ENCODE peak calls at places on chromosomes 7 and 10, in ten cellular contexts. T is NCI-H748 treated with DMSO at 0.1 percent for 48 hours, R is heart left ventricle, P is left kidney, A is cerebellum, B is HL-60, W is MV-4-11, O is SW480, Y is DMS153, V is WTC11. E is an unnamed sample.

GRCh38 chr7:120829487-120829886 is 28.5 kb downstream of the TSPAN12 start:
- DNase-seq in Y (no peak), R (no peak), V (no peak), A (no peak), B (no peak), W (no peak), P (no peak), O (no peak), T (no peak), E (no peak)

GRCh38 chr10:78361031-78361430 is 327.4 kb downstream of the RPS24 start:
- DNase-seq in P (no peak), T (no peak), W (no peak), Y (no peak), R (no peak), V (no peak), O (no peak), A (no peak), B (peak; percentile 50), E (no peak)

GRCh38 chr10:19347592-19347991 is 299.0 kb downstream of the MALRD1 start:
- DNase-seq in P (peak; percentile 16), Y (no peak), A (no peak), V (no peak), B (no peak), W (no peak), T (no peak), R (no peak), O (peak; percentile 4), E (no peak)

GRCh38 chr7:90455163-90456030 is 14.0 kb upstream of the PTTG1IP2 start:
- DNase-seq in B (peak; percentile 14), V (no peak), A (peak; percentile 56), O (peak; percentile 71), Y (peak; percentile 29), W (peak; percentile 11), T (peak; percentile 65), P (peak; percentile 73), R (no peak), E (peak; percentile 41)

GRCh38 chr10:17512341-17513001 is 58.1 kb upstream of the ST8SIA6 start:
- DNase-seq in A (no peak), T (no peak), W (no peak), O (peak; percentile 27), B (no peak), V (no peak), Y (peak; percentile 0), P (peak; percentile 10), R (peak; percentile 55), E (peak; percentile 100)

GRCh38 chr10:48614481-48615383 is 9.9 kb upstream of the ARHGAP22 start:
- DNase-seq in T (no peak), W (no peak), P (no peak), O (no peak), A (no peak), Y (no peak), V (no peak), R (no peak), B (no peak), E (peak; percentile 36)

GRCh38 chr10:29795856-29796255 is 161.1 kb upstream of the SVIL start:
- DNase-seq in Y (no peak), R (no peak), O (no peak), A (no peak), B (no peak), T (no peak), W (no peak), P (no peak), V (no peak), E (peak; percentile 75)

GRCh38 chr7:38905026-38905759 is 3.8 kb downstream of the VPS41 start:
- DNase-seq in T (no peak), B (no peak), O (no peak), W (peak; percentile 55), A (no peak), Y (no peak), R (no peak), V (no peak), P (no peak), E (no peak)

GRCh38 chr10:34696423-34696822 is 118.7 kb downstream of the PARD3 start:
- DNase-seq in T (no peak), R (no peak), W (no peak), A (no peak), V (no peak), B (no peak), O (peak; percentile 61), P (no peak), Y (no peak), E (peak; percentile 80)

GRCh38 chr10:15737635-15738034 is 17.9 kb upstream of the ITGA8 start:
- DNase-seq in P (no peak), T (no peak), V (no peak), W (peak; percentile 14), B (peak; percentile 2), O (no peak), R (no peak), A (no peak), Y (no peak), E (no peak)

GRCh38 chr7:40507166-40507565 is 372.4 kb downstream of the SUGCT start:
- DNase-seq in O (no peak), Y (no peak), R (no peak), W (peak; percentile 48), A (no peak), P (no peak), T (no peak), B (peak; percentile 15), V (no peak), E (no peak)

GRCh38 chr10:72336259-72337038 is 18.3 kb downstream of the DNAJB12 start:
- DNase-seq in A (no peak), W (peak; percentile 14), R (no peak), O (no peak), T (no peak), B (peak; percentile 60), Y (no peak), V (no peak), P (no peak), E (no peak)

GRCh38 chr7:91922857-91923256 is 17.8 kb upstream of the AKAP9 start:
- DNase-seq in R (no peak), Y (no peak), V (no peak), W (no peak), T (no peak), O (no peak), B (no peak), A (no peak), P (no peak), E (no peak)

GRCh38 chr7:136136906-136137305 is 159.7 kb upstream of the MTPN start:
- DNase-seq in P (no peak), O (no peak), B (no peak), A (no peak), Y (no peak), T (no peak), V (no peak), W (no peak), R (no peak), E (no peak)

GRCh38 chr10:123323884-123324283 is 169.7 kb downstream of the BUB3 start:
- DNase-seq in R (no peak), B (no peak), A (no peak), V (no peak), Y (no peak), T (no peak), W (no peak), P (no peak), O (no peak), E (no peak)

GRCh38 chr7:149713061-149713730 is 60.2 kb downstream of the ZNF467 start:
- DNase-seq in P (no peak), B (no peak), O (no peak), T (no peak), A (no peak), Y (no peak), V (no peak), W (no peak), R (no peak), E (no peak)

GRCh38 chr10:30587522-30588031 is 42.0 kb downstream of the LYZL2 start:
- DNase-seq in P (no peak), O (no peak), T (no peak), V (peak; percentile 46), B (peak; percentile 79), Y (no peak), R (peak; percentile 43), W (peak; percentile 85), A (no peak), E (no peak)

GRCh38 chr7:138433583-138434437 is 26.2 kb upstream of the TRIM24 start:
- DNase-seq in A (no peak), B (no peak), W (no peak), T (no peak), V (no peak), Y (peak; percentile 49), P (no peak), R (no peak), O (no peak), E (no peak)

GRCh38 chr7:95476904-95477594 is 8.7 kb upstream of the ASB4 start:
- DNase-seq in O (peak; percentile 93), R (peak; percentile 36), W (peak; percentile 48), T (peak; percentile 86), Y (peak; percentile 77), B (peak; percentile 48), V (peak; percentile 58), A (peak; percentile 33), P (peak; percentile 90), E (peak; percentile 48)

GRCh38 chr10:124742418-124743187 is 1.6 kb downstream of the FAM53B start:
- DNase-seq in R (no peak), A (peak; percentile 80), V (no peak), T (peak; percentile 11), Y (peak; percentile 47), B (peak; percentile 38), O (peak; percentile 72), P (peak; percentile 84), W (peak; percentile 34), E (no peak)

GRCh38 chr10:131972474-131973071 is 9.2 kb downstream of the BNIP3 start:
- DNase-seq in A (peak; percentile 61), O (peak; percentile 46), P (peak; percentile 88), T (no peak), B (no peak), W (no peak), V (no peak), Y (peak; percentile 34), R (peak; percentile 84), E (no peak)

GRCh38 chr7:22663721-22664120 is 63.3 kb upstream of the IL6 start:
- DNase-seq in A (no peak), Y (no peak), W (no peak), R (no peak), T (no peak), O (no peak), V (no peak), P (no peak), B (no peak), E (no peak)